ENCODE peak calls at places on chromosomes 1 and 21, in eight cellular contexts. U, H, Q, E, G, K, Y and R are unnamed samples.

GRCh38 chr1:110686188-110686587 is 11.4 kb upstream of the KCNA3 start:
- DNase-seq in Q (no peak), E (no peak), K (no peak), H (peak), U (no peak), G (no peak), Y (no peak), R (peak)

GRCh38 chr1:62271932-62272728 is 47.1 kb downstream of the KANK4 start:
- DNase-seq in Q (no peak), U (peak), K (no peak), E (peak), G (no peak), Y (no peak), H (peak), R (peak)

GRCh38 chr1:110346690-110347089 is 7.5 kb downstream of the RBM15 start:
- DNase-seq in U (no peak), G (no peak), Q (no peak), H (no peak), Y (no peak), K (no peak), E (no peak), R (no peak)

GRCh38 chr1:36248250-36248894 is 24.1 kb downstream of the THRAP3 start:
- DNase-seq in G (peak), Q (peak), Y (peak), U (no peak), H (no peak), E (no peak), K (peak), R (no peak)

GRCh38 chr1:112674440-112674985 is at the start of gene MOV10:
- DNase-seq in Q (peak), U (peak), K (peak), Y (peak), G (peak), E (peak), H (peak), R (peak)

GRCh38 chr1:54805466-54805865 is 4.3 kb upstream of the TTC22 start:
- DNase-seq in K (no peak), G (peak), Q (no peak), U (no peak), Y (no peak), E (no peak), H (no peak), R (no peak)

GRCh38 chr1:94335950-94336349 is 82.2 kb upstream of the ABCD3 start:
- DNase-seq in Y (peak), E (peak), G (no peak), Q (no peak), H (no peak), U (peak), K (peak), R (no peak)

GRCh38 chr21:42207426-42207825 is 11.5 kb upstream of the ABCG1 start:
- DNase-seq in G (peak), U (no peak), K (no peak), E (no peak), Y (no peak), Q (no peak), H (no peak), R (no peak)

GRCh38 chr21:31334648-31335121 is 9.4 kb downstream of the TIAM1 start:
- DNase-seq in Y (no peak), H (no peak), E (no peak), Q (no peak), U (no peak), G (no peak), K (no peak), R (no peak)

GRCh38 chr1:87151500-87152421 is 176.9 kb upstream of the LMO4 start:
- DNase-seq in Y (peak), H (no peak), Q (peak), E (peak), K (peak), U (peak), G (no peak), R (peak)

GRCh38 chr1:110773813-110774212 is 99.1 kb upstream of the KCNA3 start:
- DNase-seq in Y (no peak), E (no peak), U (no peak), K (no peak), H (no peak), G (no peak), Q (no peak), R (no peak)

GRCh38 chr1:111793896-111794295 is 38.2 kb downstream of the DDX20 start:
- DNase-seq in K (no peak), H (no peak), U (no peak), G (no peak), Y (no peak), E (no peak), Q (no peak), R (no peak)

GRCh38 chr21:34037009-34037408 is 36.4 kb upstream of the MRPS6 start:
- DNase-seq in Y (no peak), H (no peak), Q (no peak), K (no peak), U (no peak), E (no peak), G (no peak), R (no peak)

GRCh38 chr1:77047978-77048614 is 171.1 kb downstream of the PIGK start:
- DNase-seq in Q (no peak), K (no peak), H (no peak), G (no peak), E (no peak), U (no peak), Y (no peak), R (no peak)

GRCh38 chr1:209645574-209646452 is 6.4 kb downstream of the LAMB3 start:
- DNase-seq in K (peak), U (no peak), H (no peak), Q (no peak), E (no peak), Y (peak), G (no peak), R (no peak)

GRCh38 chr1:110393691-110394564 is 3.1 kb upstream of the SLC16A4 start:
- DNase-seq in G (no peak), E (no peak), U (no peak), H (no peak), Y (no peak), K (peak), Q (no peak), R (no peak)

GRCh38 chr1:94063379-94063778 is 57.6 kb downstream of the ABCA4 start:
- DNase-seq in E (peak), U (no peak), H (no peak), Y (peak), Q (no peak), K (peak), G (peak), R (no peak)

GRCh38 chr1:218967836-218968235 is 205.8 kb upstream of the LYPLAL1 start:
- DNase-seq in H (no peak), Q (no peak), Y (no peak), K (peak), U (no peak), G (no peak), E (no peak), R (no peak)

GRCh38 chr1:51690285-51690961 is 73.5 kb downstream of the OSBPL9 start:
- DNase-seq in G (no peak), U (no peak), H (no peak), K (peak), Q (no peak), Y (no peak), E (no peak), R (no peak)

GRCh38 chr21:34362136-34362444 is 1.7 kb upstream of the KCNE2 start:
- DNase-seq in E (no peak), Y (no peak), Q (no peak), K (no peak), U (no peak), G (no peak), H (no peak), R (no peak)

GRCh38 chr1:28441674-28442073 is 64.2 kb upstream of the RCC1 start:
- DNase-seq in U (no peak), Y (no peak), K (no peak), Q (no peak), G (no peak), H (no peak), E (no peak), R (no peak)

GRCh38 chr1:152451254-152451653 is 37.2 kb upstream of the CRNN start:
- DNase-seq in E (peak), Q (no peak), Y (no peak), H (no peak), K (no peak), G (no peak), U (no peak), R (no peak)

GRCh38 chr1:36134805-36135339 is 9.8 kb upstream of the COL8A2 start:
- DNase-seq in U (peak), K (peak), G (no peak), H (no peak), Y (peak), Q (peak), E (peak), R (no peak)

GRCh38 chr1:47852006-47852686 is 145.0 kb downstream of the TRABD2B start:
- DNase-seq in E (no peak), Y (no peak), H (no peak), Q (no peak), G (peak), K (no peak), U (no peak), R (no peak)

GRCh38 chr1:180166436-180166800 is 11.7 kb downstream of the QSOX1 start:
- DNase-seq in G (no peak), E (no peak), K (no peak), Y (no peak), U (no peak), Q (no peak), H (no peak), R (no peak)

GRCh38 chr21:46585191-46585953 is 19.5 kb downstream of the S100B start:
- DNase-seq in H (no peak), U (no peak), E (peak), Q (no peak), G (no peak), K (no peak), Y (no peak), R (no peak)

GRCh38 chr1:52590275-52590674 is 11.9 kb upstream of the GPX7 start:
- DNase-seq in Q (no peak), E (no peak), K (no peak), U (no peak), G (no peak), Y (no peak), H (no peak), R (no peak)

GRCh38 chr1:68047659-68048026 is 2.8 kb downstream of the DIRAS3 start:
- DNase-seq in E (no peak), Q (no peak), H (no peak), G (no peak), Y (no peak), K (no peak), U (no peak), R (no peak)

GRCh38 chr21:18248171-18248570 is 3.5 kb downstream of the CHODL start:
- DNase-seq in E (no peak), G (no peak), Q (no peak), K (no peak), U (no peak), H (no peak), Y (no peak), R (no peak)

GRCh38 chr1:193105821-193106177 is 585 bp upstream of the GLRX2 start:
- DNase-seq in G (no peak), Q (no peak), U (no peak), E (no peak), Y (no peak), H (no peak), K (no peak), R (no peak)

GRCh38 chr21:26028183-26028582 is 142.4 kb downstream of the APP start:
- DNase-seq in K (no peak), H (no peak), U (no peak), Q (no peak), E (no peak), Y (no peak), G (no peak), R (no peak)

GRCh38 chr1:21268281-21269239 is 21.7 kb downstream of the ECE1 start:
- DNase-seq in H (no peak), U (no peak), E (no peak), Q (no peak), G (peak), K (no peak), Y (peak), R (no peak)

GRCh38 chr1:7460807-7461206 is 310.3 kb upstream of the VAMP3 start:
- DNase-seq in U (no peak), E (no peak), Q (no peak), H (no peak), K (no peak), Y (no peak), G (no peak), R (no peak)

GRCh38 chr1:15957221-15958090 is 18.4 kb downstream of the ZBTB17 start:
- DNase-seq in Q (peak), E (no peak), H (no peak), U (no peak), G (no peak), Y (no peak), K (no peak), R (no peak)